ENCODE peak calls at places on chromosomes 2 and 18, in five cellular contexts. Y is ovary, M is astrocyte of the spinal cord, K is transverse colon, G is body of pancreas. D is an unnamed sample.

GRCh38 chr18:23225518-23225917 is 90.2 kb downstream of the CABLES1 start:
- DNase-seq in Y (peak), M (peak), K (no peak), G (no peak), D (no peak)

GRCh38 chr2:74741651-74742050 is 87.6 kb downstream of the SEMA4F start:
- DNase-seq in Y (no peak), M (no peak), K (no peak), G (no peak), D (no peak)

GRCh38 chr18:62716679-62717058 is 1.3 kb downstream of the PHLPP1 start:
- DNase-seq in Y (peak), M (peak), K (peak), G (peak), D (peak)

GRCh38 chr2:84792856-84793522 is 87.9 kb downstream of the TRABD2A start:
- DNase-seq in Y (no peak), M (peak), K (no peak), G (no peak), D (no peak)

GRCh38 chr2:73172963-73173362 is 29.4 kb upstream of the NOTO start:
- DNase-seq in Y (no peak), M (no peak), K (no peak), G (no peak), D (peak)

GRCh38 chr2:48707466-48707865 is 48.1 kb downstream of the LHCGR start:
- DNase-seq in Y (no peak), M (no peak), K (peak), G (no peak), D (peak)

GRCh38 chr2:70835643-70836042 is at the start of gene CD207:
- DNase-seq in Y (no peak), M (no peak), K (no peak), G (no peak), D (no peak)

GRCh38 chr2:222651721-222652420 is 4.0 kb downstream of the FARSB start:
- DNase-seq in Y (no peak), M (no peak), K (no peak), G (no peak), D (no peak)

GRCh38 chr18:22048221-22048620 is 121.2 kb upstream of the GATA6 start:
- DNase-seq in Y (no peak), M (no peak), K (no peak), G (peak), D (no peak)

DNA sequence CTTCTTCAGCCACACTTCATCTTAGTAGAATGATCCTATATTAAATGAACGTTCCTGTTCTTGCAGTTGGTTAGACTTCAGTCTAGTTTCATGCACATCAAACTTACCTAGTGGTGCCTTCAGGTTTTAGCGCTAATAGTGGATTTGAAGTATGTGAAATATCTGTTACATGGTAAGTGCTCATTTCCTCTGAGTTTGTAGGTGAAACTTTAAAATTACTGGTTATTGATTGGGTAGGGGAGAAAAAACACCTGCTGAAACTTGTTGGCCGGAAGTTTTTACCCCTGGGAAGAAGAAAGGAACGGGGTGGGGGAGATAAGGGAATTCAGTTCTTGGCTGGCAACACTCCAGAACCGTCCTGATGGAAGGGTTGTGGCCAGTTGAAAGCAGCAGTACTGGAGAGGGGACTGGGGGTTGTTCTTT is 112.8 kb downstream of the SPTBN1 start:
- DNase-seq in Y (no peak), M (no peak), K (peak), G (peak), D (peak)
- H3K4me3 ChIP-seq in Y (no peak), M (no peak), K (peak), G (no peak), D (peak)

GRCh38 chr2:191758420-191759199 is 80.7 kb downstream of the NABP1 start:
- DNase-seq in Y (no peak), M (peak), K (peak), G (peak), D (peak)
- TF ChIP-seq CTCF in Y (no peak), M (peak), K (peak), G (peak), D (peak)

GRCh38 chr2:218827701-218828476 is 3.7 kb downstream of the PRKAG3 start:
- DNase-seq in Y (no peak), M (no peak), K (no peak), G (no peak), D (no peak)
- H3K4me3 ChIP-seq in Y (no peak), M (no peak), K (no peak), G (no peak), D (no peak)

DNA sequence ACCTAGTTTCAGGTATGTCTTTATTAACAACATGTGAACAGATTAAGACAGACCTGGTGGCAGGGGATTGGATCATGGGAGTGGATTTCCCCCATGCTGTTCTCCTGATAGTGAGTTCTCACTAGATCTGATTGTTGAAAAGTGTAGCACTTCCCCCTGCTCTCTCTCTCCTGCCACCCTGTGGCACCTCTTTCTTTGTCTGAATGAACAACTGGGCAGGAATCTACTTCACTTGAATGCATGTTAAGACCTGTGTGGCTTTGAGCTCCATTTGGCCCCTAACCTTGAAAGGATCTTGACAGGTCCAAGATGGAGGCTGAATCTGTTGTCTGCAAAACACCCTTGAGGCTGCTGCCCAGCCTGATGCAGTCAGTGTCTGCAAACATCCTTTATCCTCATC is 194.4 kb downstream of the RNF144A start:
- DNase-seq in Y (no peak), M (no peak), K (no peak), G (no peak), D (peak)
- TF ChIP-seq CTCF in Y (no peak), M (peak), K (no peak), G (no peak), D (no peak)